ENCODE peak calls at places on chromosomes 11 and 22, in five cellular contexts. One of them, this sample, is unnamed.

GRCh38 chr11:2569731-2570210 is 125.0 kb downstream of the KCNQ1 start:
- DNase-seq in stimulated activated CD4-positive, alpha-beta T cell treated with anti-CD3 and anti-CD28 coated beads, Interleukin-12 subunit alpha, Interleukin-12 subunit beta, amount 100 ng/mL, for 24 hours: no peak
- DNase-seq in Right ventricle myocardium superior: peak
- DNase-seq in non-pigmented ciliary epithelial cell: no peak
- DNase-seq in B cell: no peak
- DNase-seq in this sample: no peak

GRCh38 chr11:12245549-12245986 is 131.8 kb upstream of the PARVA start:
- DNase-seq in stimulated activated CD4-positive, alpha-beta T cell treated with anti-CD3 and anti-CD28 coated beads, Interleukin-12 subunit alpha, Interleukin-12 subunit beta, amount 100 ng/mL, for 24 hours: no peak
- DNase-seq in Right ventricle myocardium superior: no peak
- DNase-seq in non-pigmented ciliary epithelial cell: no peak
- DNase-seq in B cell: no peak
- DNase-seq in this sample: no peak

GRCh38 chr22:50548046-50548912 is 2.6 kb downstream of the KLHDC7B start:
- DNase-seq in stimulated activated CD4-positive, alpha-beta T cell treated with anti-CD3 and anti-CD28 coated beads, Interleukin-12 subunit alpha, Interleukin-12 subunit beta, amount 100 ng/mL, for 24 hours: no peak
- DNase-seq in Right ventricle myocardium superior: peak
- DNase-seq in non-pigmented ciliary epithelial cell: no peak
- DNase-seq in B cell: peak
- DNase-seq in this sample: no peak

GRCh38 chr22:46754110-46754799 is 8.2 kb upstream of the TBC1D22A start:
- DNase-seq in stimulated activated CD4-positive, alpha-beta T cell treated with anti-CD3 and anti-CD28 coated beads, Interleukin-12 subunit alpha, Interleukin-12 subunit beta, amount 100 ng/mL, for 24 hours: no peak
- DNase-seq in Right ventricle myocardium superior: peak
- DNase-seq in non-pigmented ciliary epithelial cell: peak
- DNase-seq in B cell: no peak
- DNase-seq in this sample: no peak

GRCh38 chr22:44668190-44668885 is 33.7 kb upstream of the PRR5 start:
- DNase-seq in stimulated activated CD4-positive, alpha-beta T cell treated with anti-CD3 and anti-CD28 coated beads, Interleukin-12 subunit alpha, Interleukin-12 subunit beta, amount 100 ng/mL, for 24 hours: no peak
- DNase-seq in Right ventricle myocardium superior: peak
- DNase-seq in non-pigmented ciliary epithelial cell: no peak
- DNase-seq in B cell: peak
- DNase-seq in this sample: no peak

GRCh38 chr11:34313099-34313517 is 44.7 kb downstream of the ABTB2 start:
- DNase-seq in stimulated activated CD4-positive, alpha-beta T cell treated with anti-CD3 and anti-CD28 coated beads, Interleukin-12 subunit alpha, Interleukin-12 subunit beta, amount 100 ng/mL, for 24 hours: no peak
- DNase-seq in Right ventricle myocardium superior: no peak
- DNase-seq in non-pigmented ciliary epithelial cell: no peak
- DNase-seq in B cell: no peak
- DNase-seq in this sample: no peak

GRCh38 chr22:17829691-17830040 is 55.4 kb upstream of the BID start:
- DNase-seq in stimulated activated CD4-positive, alpha-beta T cell treated with anti-CD3 and anti-CD28 coated beads, Interleukin-12 subunit alpha, Interleukin-12 subunit beta, amount 100 ng/mL, for 24 hours: no peak
- DNase-seq in Right ventricle myocardium superior: no peak
- DNase-seq in non-pigmented ciliary epithelial cell: no peak
- DNase-seq in B cell: no peak
- DNase-seq in this sample: no peak

GRCh38 chr11:120522736-120523135 is 11.2 kb downstream of the GRIK4 start:
- DNase-seq in stimulated activated CD4-positive, alpha-beta T cell treated with anti-CD3 and anti-CD28 coated beads, Interleukin-12 subunit alpha, Interleukin-12 subunit beta, amount 100 ng/mL, for 24 hours: no peak
- DNase-seq in Right ventricle myocardium superior: peak
- DNase-seq in non-pigmented ciliary epithelial cell: no peak
- DNase-seq in B cell: no peak
- DNase-seq in this sample: no peak

GRCh38 chr11:100932474-100933100 is 197.0 kb downstream of the PGR start:
- DNase-seq in stimulated activated CD4-positive, alpha-beta T cell treated with anti-CD3 and anti-CD28 coated beads, Interleukin-12 subunit alpha, Interleukin-12 subunit beta, amount 100 ng/mL, for 24 hours: no peak
- DNase-seq in Right ventricle myocardium superior: no peak
- DNase-seq in non-pigmented ciliary epithelial cell: no peak
- DNase-seq in B cell: no peak
- DNase-seq in this sample: no peak

GRCh38 chr11:28903716-28904115 is 795.5 kb downstream of the METTL15 start:
- DNase-seq in stimulated activated CD4-positive, alpha-beta T cell treated with anti-CD3 and anti-CD28 coated beads, Interleukin-12 subunit alpha, Interleukin-12 subunit beta, amount 100 ng/mL, for 24 hours: no peak
- DNase-seq in Right ventricle myocardium superior: no peak
- DNase-seq in non-pigmented ciliary epithelial cell: no peak
- DNase-seq in B cell: no peak
- DNase-seq in this sample: no peak

GRCh38 chr11:118625036-118625690 is 17.7 kb downstream of the PHLDB1 start:
- DNase-seq in stimulated activated CD4-positive, alpha-beta T cell treated with anti-CD3 and anti-CD28 coated beads, Interleukin-12 subunit alpha, Interleukin-12 subunit beta, amount 100 ng/mL, for 24 hours: no peak
- DNase-seq in Right ventricle myocardium superior: peak
- DNase-seq in non-pigmented ciliary epithelial cell: no peak
- DNase-seq in B cell: no peak
- DNase-seq in this sample: no peak

GRCh38 chr22:46881373-46882118 is 119.1 kb downstream of the TBC1D22A start:
- DNase-seq in stimulated activated CD4-positive, alpha-beta T cell treated with anti-CD3 and anti-CD28 coated beads, Interleukin-12 subunit alpha, Interleukin-12 subunit beta, amount 100 ng/mL, for 24 hours: no peak
- DNase-seq in Right ventricle myocardium superior: peak
- DNase-seq in non-pigmented ciliary epithelial cell: no peak
- DNase-seq in B cell: no peak
- DNase-seq in this sample: no peak

GRCh38 chr22:44381761-44382454 is 69.2 kb upstream of the SHISAL1 start:
- DNase-seq in stimulated activated CD4-positive, alpha-beta T cell treated with anti-CD3 and anti-CD28 coated beads, Interleukin-12 subunit alpha, Interleukin-12 subunit beta, amount 100 ng/mL, for 24 hours: no peak
- DNase-seq in Right ventricle myocardium superior: peak
- DNase-seq in non-pigmented ciliary epithelial cell: no peak
- DNase-seq in B cell: no peak
- DNase-seq in this sample: no peak

GRCh38 chr22:41286639-41287091 is 678 bp upstream of the RANGAP1 start:
- DNase-seq in stimulated activated CD4-positive, alpha-beta T cell treated with anti-CD3 and anti-CD28 coated beads, Interleukin-12 subunit alpha, Interleukin-12 subunit beta, amount 100 ng/mL, for 24 hours: no peak
- DNase-seq in Right ventricle myocardium superior: no peak
- DNase-seq in non-pigmented ciliary epithelial cell: no peak
- DNase-seq in B cell: peak
- DNase-seq in this sample: no peak

GRCh38 chr11:86481399-86481798 is 106.7 kb downstream of the CCDC81 start:
- DNase-seq in stimulated activated CD4-positive, alpha-beta T cell treated with anti-CD3 and anti-CD28 coated beads, Interleukin-12 subunit alpha, Interleukin-12 subunit beta, amount 100 ng/mL, for 24 hours: no peak
- DNase-seq in Right ventricle myocardium superior: no peak
- DNase-seq in non-pigmented ciliary epithelial cell: no peak
- DNase-seq in B cell: no peak
- DNase-seq in this sample: no peak

GRCh38 chr11:8959546-8960166 is 4.6 kb downstream of the TMEM9B start:
- DNase-seq in stimulated activated CD4-positive, alpha-beta T cell treated with anti-CD3 and anti-CD28 coated beads, Interleukin-12 subunit alpha, Interleukin-12 subunit beta, amount 100 ng/mL, for 24 hours: no peak
- DNase-seq in Right ventricle myocardium superior: no peak
- DNase-seq in non-pigmented ciliary epithelial cell: peak
- DNase-seq in B cell: no peak
- DNase-seq in this sample: no peak

GRCh38 chr11:97964332-97965004 is 1056.3 kb upstream of the CNTN5 start:
- DNase-seq in stimulated activated CD4-positive, alpha-beta T cell treated with anti-CD3 and anti-CD28 coated beads, Interleukin-12 subunit alpha, Interleukin-12 subunit beta, amount 100 ng/mL, for 24 hours: no peak
- DNase-seq in Right ventricle myocardium superior: no peak
- DNase-seq in non-pigmented ciliary epithelial cell: no peak
- DNase-seq in B cell: no peak
- DNase-seq in this sample: no peak

GRCh38 chr11:130609121-130610035 is 160.9 kb downstream of the ADAMTS15 start:
- DNase-seq in stimulated activated CD4-positive, alpha-beta T cell treated with anti-CD3 and anti-CD28 coated beads, Interleukin-12 subunit alpha, Interleukin-12 subunit beta, amount 100 ng/mL, for 24 hours: no peak
- DNase-seq in Right ventricle myocardium superior: peak
- DNase-seq in non-pigmented ciliary epithelial cell: no peak
- DNase-seq in B cell: no peak
- DNase-seq in this sample: no peak

GRCh38 chr11:67032830-67033555 is 10.1 kb downstream of the SYT12 start:
- DNase-seq in stimulated activated CD4-positive, alpha-beta T cell treated with anti-CD3 and anti-CD28 coated beads, Interleukin-12 subunit alpha, Interleukin-12 subunit beta, amount 100 ng/mL, for 24 hours: no peak
- DNase-seq in Right ventricle myocardium superior: no peak
- DNase-seq in non-pigmented ciliary epithelial cell: peak
- DNase-seq in B cell: no peak
- DNase-seq in this sample: no peak

GRCh38 chr22:30204742-30205111 is 41.8 kb downstream of the LIF start:
- DNase-seq in stimulated activated CD4-positive, alpha-beta T cell treated with anti-CD3 and anti-CD28 coated beads, Interleukin-12 subunit alpha, Interleukin-12 subunit beta, amount 100 ng/mL, for 24 hours: no peak
- DNase-seq in Right ventricle myocardium superior: no peak
- DNase-seq in non-pigmented ciliary epithelial cell: no peak
- DNase-seq in B cell: no peak
- DNase-seq in this sample: no peak

GRCh38 chr11:2664886-2665746 is 34.7 kb downstream of the KCNQ1OT1 start:
- DNase-seq in stimulated activated CD4-positive, alpha-beta T cell treated with anti-CD3 and anti-CD28 coated beads, Interleukin-12 subunit alpha, Interleukin-12 subunit beta, amount 100 ng/mL, for 24 hours: no peak
- DNase-seq in Right ventricle myocardium superior: no peak
- DNase-seq in non-pigmented ciliary epithelial cell: no peak
- DNase-seq in B cell: no peak
- DNase-seq in this sample: no peak

GRCh38 chr11:36073411-36074203 is 129.7 kb downstream of the LDLRAD3 start:
- DNase-seq in stimulated activated CD4-positive, alpha-beta T cell treated with anti-CD3 and anti-CD28 coated beads, Interleukin-12 subunit alpha, Interleukin-12 subunit beta, amount 100 ng/mL, for 24 hours: no peak
- DNase-seq in Right ventricle myocardium superior: peak
- DNase-seq in non-pigmented ciliary epithelial cell: no peak
- DNase-seq in B cell: no peak
- DNase-seq in this sample: no peak

GRCh38 chr22:29375436-29376076 is 12.8 kb downstream of the AP1B1 start:
- DNase-seq in stimulated activated CD4-positive, alpha-beta T cell treated with anti-CD3 and anti-CD28 coated beads, Interleukin-12 subunit alpha, Interleukin-12 subunit beta, amount 100 ng/mL, for 24 hours: no peak
- DNase-seq in Right ventricle myocardium superior: no peak
- DNase-seq in non-pigmented ciliary epithelial cell: no peak
- DNase-seq in B cell: no peak
- DNase-seq in this sample: no peak

GRCh38 chr22:42920101-42920820 is 63.2 kb upstream of the ARFGAP3 start:
- DNase-seq in stimulated activated CD4-positive, alpha-beta T cell treated with anti-CD3 and anti-CD28 coated beads, Interleukin-12 subunit alpha, Interleukin-12 subunit beta, amount 100 ng/mL, for 24 hours: no peak
- DNase-seq in Right ventricle myocardium superior: no peak
- DNase-seq in non-pigmented ciliary epithelial cell: no peak
- DNase-seq in B cell: no peak
- DNase-seq in this sample: no peak

GRCh38 chr11:937853-938261 is 12.2 kb downstream of the AP2A2 start:
- DNase-seq in stimulated activated CD4-positive, alpha-beta T cell treated with anti-CD3 and anti-CD28 coated beads, Interleukin-12 subunit alpha, Interleukin-12 subunit beta, amount 100 ng/mL, for 24 hours: no peak
- DNase-seq in Right ventricle myocardium superior: no peak
- DNase-seq in non-pigmented ciliary epithelial cell: no peak
- DNase-seq in B cell: no peak
- DNase-seq in this sample: no peak

GRCh38 chr11:2207773-2208621 is 36.4 kb upstream of the TH start:
- DNase-seq in stimulated activated CD4-positive, alpha-beta T cell treated with anti-CD3 and anti-CD28 coated beads, Interleukin-12 subunit alpha, Interleukin-12 subunit beta, amount 100 ng/mL, for 24 hours: no peak
- DNase-seq in Right ventricle myocardium superior: peak
- DNase-seq in non-pigmented ciliary epithelial cell: no peak
- DNase-seq in B cell: no peak
- DNase-seq in this sample: no peak

GRCh38 chr22:37623075-37624016 is 14.7 kb downstream of the GGA1 start:
- DNase-seq in stimulated activated CD4-positive, alpha-beta T cell treated with anti-CD3 and anti-CD28 coated beads, Interleukin-12 subunit alpha, Interleukin-12 subunit beta, amount 100 ng/mL, for 24 hours: peak
- DNase-seq in Right ventricle myocardium superior: peak
- DNase-seq in non-pigmented ciliary epithelial cell: no peak
- DNase-seq in B cell: peak
- DNase-seq in this sample: peak

GRCh38 chr11:12045914-12046635 is 37.6 kb upstream of the DKK3 start:
- DNase-seq in stimulated activated CD4-positive, alpha-beta T cell treated with anti-CD3 and anti-CD28 coated beads, Interleukin-12 subunit alpha, Interleukin-12 subunit beta, amount 100 ng/mL, for 24 hours: no peak
- DNase-seq in Right ventricle myocardium superior: no peak
- DNase-seq in non-pigmented ciliary epithelial cell: no peak
- DNase-seq in B cell: no peak
- DNase-seq in this sample: no peak

GRCh38 chr11:90722552-90723190 is 499.8 kb upstream of the CHORDC1 start:
- DNase-seq in stimulated activated CD4-positive, alpha-beta T cell treated with anti-CD3 and anti-CD28 coated beads, Interleukin-12 subunit alpha, Interleukin-12 subunit beta, amount 100 ng/mL, for 24 hours: no peak
- DNase-seq in Right ventricle myocardium superior: no peak
- DNase-seq in non-pigmented ciliary epithelial cell: no peak
- DNase-seq in B cell: no peak
- DNase-seq in this sample: no peak

This sample was measured in activated CD8-positive, alpha-beta memory T cell treated with anti-CD3 and anti-CD28 coated beads for 4 hours.